ENCODE peak calls at places on chromosome 20, in six cellular contexts. One of them, this sample, is unnamed.

GRCh38 chr20:41618807-41619294 is 674 bp upstream of the CHD6 start:
- DNase-seq in SK-N-SH: no peak
- DNase-seq in HCT116: no peak
- DNase-seq in MM.1S: no peak
- DNase-seq in fibroblast of lung: peak; percentile 13
- DNase-seq in IMR-90: no peak
- DNase-seq in this sample: peak; percentile 47

GRCh38 chr20:62714799-62715198 is 6.2 kb downstream of the NTSR1 start:
- DNase-seq in SK-N-SH: no peak
- DNase-seq in HCT116: no peak
- DNase-seq in MM.1S: no peak
- DNase-seq in fibroblast of lung: no peak
- DNase-seq in IMR-90: no peak
- DNase-seq in this sample: no peak

GRCh38 chr20:60062431-60063336 is 104.5 kb downstream of the CDH26 start:
- DNase-seq in SK-N-SH: peak; percentile 57
- DNase-seq in HCT116: no peak
- DNase-seq in MM.1S: no peak
- DNase-seq in fibroblast of lung: peak; percentile 77
- DNase-seq in IMR-90: peak; percentile 69
- DNase-seq in this sample: peak; percentile 86

GRCh38 chr20:41645372-41645771 is 27.2 kb upstream of the CHD6 start:
- DNase-seq in SK-N-SH: no peak
- DNase-seq in HCT116: no peak
- DNase-seq in MM.1S: no peak
- DNase-seq in fibroblast of lung: no peak
- DNase-seq in IMR-90: no peak
- DNase-seq in this sample: no peak

GRCh38 chr20:14234666-14235295 is 102.6 kb downstream of the FLRT3 start:
- DNase-seq in SK-N-SH: no peak
- DNase-seq in HCT116: no peak
- DNase-seq in MM.1S: no peak
- DNase-seq in fibroblast of lung: peak; percentile 74
- DNase-seq in IMR-90: peak; percentile 65
- DNase-seq in this sample: peak; percentile 84

GRCh38 chr20:50193851-50194830 is 3.5 kb downstream of the CEBPB start:
- DNase-seq in SK-N-SH: no peak
- DNase-seq in HCT116: no peak
- DNase-seq in MM.1S: no peak
- DNase-seq in fibroblast of lung: peak; percentile 12
- DNase-seq in IMR-90: peak; percentile 57
- DNase-seq in this sample: peak; percentile 54

GRCh38 chr20:58070664-58071499 is 157.6 kb downstream of the ANKRD60 start:
- DNase-seq in SK-N-SH: no peak
- DNase-seq in HCT116: no peak
- DNase-seq in MM.1S: no peak
- DNase-seq in fibroblast of lung: no peak
- DNase-seq in IMR-90: no peak
- DNase-seq in this sample: no peak

GRCh38 chr20:371755-372542 is 8.6 kb upstream of the TRIB3 start:
- DNase-seq in SK-N-SH: no peak
- DNase-seq in HCT116: peak; percentile 83
- DNase-seq in MM.1S: no peak
- DNase-seq in fibroblast of lung: peak; percentile 67
- DNase-seq in IMR-90: peak; percentile 88
- DNase-seq in this sample: peak; percentile 85

GRCh38 chr20:52313335-52313963 is 121.9 kb upstream of the ZFP64 start:
- DNase-seq in SK-N-SH: peak; percentile 52
- DNase-seq in HCT116: peak; percentile 7
- DNase-seq in MM.1S: no peak
- DNase-seq in fibroblast of lung: peak; percentile 48
- DNase-seq in IMR-90: peak; percentile 35
- DNase-seq in this sample: peak; percentile 75

GRCh38 chr20:53611449-53611894 is 17.8 kb upstream of the ZNF217 start:
- DNase-seq in SK-N-SH: peak; percentile 42
- DNase-seq in HCT116: peak; percentile 78
- DNase-seq in MM.1S: peak; percentile 76
- DNase-seq in fibroblast of lung: peak; percentile 100
- DNase-seq in IMR-90: peak; percentile 99
- DNase-seq in this sample: peak; percentile 94

GRCh38 chr20:52150440-52151258 is 40.9 kb downstream of the ZFP64 start:
- DNase-seq in SK-N-SH: peak; percentile 65
- DNase-seq in HCT116: peak; percentile 33
- DNase-seq in MM.1S: peak; percentile 60
- DNase-seq in fibroblast of lung: peak; percentile 37
- DNase-seq in IMR-90: peak; percentile 58
- DNase-seq in this sample: peak; percentile 53

GRCh38 chr20:47419953-47420352 is 63.5 kb upstream of the ZMYND8 start:
- DNase-seq in SK-N-SH: no peak
- DNase-seq in HCT116: no peak
- DNase-seq in MM.1S: no peak
- DNase-seq in fibroblast of lung: no peak
- DNase-seq in IMR-90: no peak
- DNase-seq in this sample: no peak

GRCh38 chr20:40754372-40754943 is 65.4 kb upstream of the MAFB start:
- DNase-seq in SK-N-SH: peak; percentile 48
- DNase-seq in HCT116: no peak
- DNase-seq in MM.1S: no peak
- DNase-seq in fibroblast of lung: peak; percentile 12
- DNase-seq in IMR-90: no peak
- DNase-seq in this sample: no peak

GRCh38 chr20:1494436-1494835 is 3.2 kb upstream of the SIRPB2 start:
- DNase-seq in SK-N-SH: no peak
- DNase-seq in HCT116: no peak
- DNase-seq in MM.1S: no peak
- DNase-seq in fibroblast of lung: no peak
- DNase-seq in IMR-90: no peak
- DNase-seq in this sample: no peak

GRCh38 chr20:57388953-57389694 is 2.1 kb upstream of the RBM38 start:
- DNase-seq in SK-N-SH: no peak
- DNase-seq in HCT116: peak; percentile 26
- DNase-seq in MM.1S: peak; percentile 81
- DNase-seq in fibroblast of lung: peak; percentile 67
- DNase-seq in IMR-90: peak; percentile 15
- DNase-seq in this sample: peak; percentile 78

GRCh38 chr20:45857836-45858250 is 429 bp downstream of the ZSWIM3 start:
- DNase-seq in SK-N-SH: peak; percentile 66
- DNase-seq in HCT116: no peak
- DNase-seq in MM.1S: peak; percentile 43
- DNase-seq in fibroblast of lung: no peak
- DNase-seq in IMR-90: no peak
- DNase-seq in this sample: peak; percentile 37

GRCh38 chr20:10555865-10556308 is 117.9 kb downstream of the JAG1 start:
- DNase-seq in SK-N-SH: no peak
- DNase-seq in HCT116: no peak
- DNase-seq in MM.1S: no peak
- DNase-seq in fibroblast of lung: peak; percentile 75
- DNase-seq in IMR-90: peak; percentile 66
- DNase-seq in this sample: peak; percentile 71

DNA sequence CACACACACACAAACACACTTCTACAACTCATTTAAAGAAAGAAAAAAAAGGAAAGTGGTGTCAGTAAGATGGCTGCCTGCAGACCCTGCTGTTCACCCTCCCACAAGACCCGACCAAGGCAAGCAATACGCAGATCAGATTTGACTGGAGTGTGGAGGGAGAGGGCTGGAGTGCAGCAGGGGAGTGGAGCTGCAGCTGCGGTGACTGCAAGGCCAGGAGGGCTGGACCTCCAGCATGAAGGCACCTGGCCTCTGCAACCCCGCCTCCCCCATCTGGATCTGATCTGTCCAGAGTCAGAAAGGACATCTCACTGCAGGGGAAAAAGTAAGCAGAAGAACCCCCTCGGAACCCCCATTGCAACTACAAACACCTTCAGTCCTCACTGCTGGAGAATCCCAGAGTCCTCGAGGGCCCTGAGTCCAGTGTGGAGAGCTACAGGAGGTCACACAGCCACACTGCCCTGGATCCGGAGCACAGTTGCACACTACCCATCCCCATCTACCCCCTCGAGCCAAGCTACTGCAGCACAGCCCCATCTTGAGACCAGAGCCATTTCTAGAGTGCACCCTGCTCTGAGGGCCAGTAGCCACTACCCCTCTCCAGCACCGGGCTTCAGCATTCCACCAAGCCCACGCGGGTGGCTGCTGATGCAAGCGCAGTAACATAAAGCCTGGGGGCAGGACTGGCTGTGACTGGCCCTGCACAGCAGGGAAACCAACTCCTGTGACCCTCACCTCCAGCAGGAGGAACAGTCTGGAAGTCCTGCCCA is 41.9 kb upstream of the SRSF6 start:
- DNase-seq in SK-N-SH: peak; percentile 39
- DNase-seq in HCT116: no peak
- DNase-seq in MM.1S: no peak
- DNase-seq in fibroblast of lung: no peak
- DNase-seq in IMR-90: no peak
- DNase-seq in this sample: peak; percentile 17
- H3K4me2 ChIP-seq in SK-N-SH: no peak overlapping the region
- H3K4me2 ChIP-seq in HCT116: no peak overlapping the region
- H3K4me2 ChIP-seq in MM.1S: no peak overlapping the region
- H3K4me2 ChIP-seq in fibroblast of lung: no peak overlapping the region
- H3K4me2 ChIP-seq in IMR-90: no peak overlapping the region
- H3K4me2 ChIP-seq in this sample: no peak overlapping the region

GRCh38 chr20:20012517-20012916 is 4.6 kb upstream of the NAA20 start:
- DNase-seq in SK-N-SH: no peak
- DNase-seq in HCT116: no peak
- DNase-seq in MM.1S: no peak
- DNase-seq in fibroblast of lung: no peak
- DNase-seq in IMR-90: no peak
- DNase-seq in this sample: no peak

GRCh38 chr20:20010639-20011500 is 6.3 kb upstream of the NAA20 start:
- DNase-seq in SK-N-SH: no peak
- DNase-seq in HCT116: no peak
- DNase-seq in MM.1S: no peak
- DNase-seq in fibroblast of lung: peak; percentile 61
- DNase-seq in IMR-90: peak; percentile 81
- DNase-seq in this sample: peak; percentile 63

GRCh38 chr20:20005381-20005780 is 11.8 kb upstream of the NAA20 start:
- DNase-seq in SK-N-SH: no peak
- DNase-seq in HCT116: no peak
- DNase-seq in MM.1S: no peak
- DNase-seq in fibroblast of lung: no peak
- DNase-seq in IMR-90: no peak
- DNase-seq in this sample: no peak

GRCh38 chr20:20014659-20015058 is 2.5 kb upstream of the NAA20 start:
- DNase-seq in SK-N-SH: no peak
- DNase-seq in HCT116: no peak
- DNase-seq in MM.1S: no peak
- DNase-seq in fibroblast of lung: no peak
- DNase-seq in IMR-90: no peak
- DNase-seq in this sample: no peak

DNA sequence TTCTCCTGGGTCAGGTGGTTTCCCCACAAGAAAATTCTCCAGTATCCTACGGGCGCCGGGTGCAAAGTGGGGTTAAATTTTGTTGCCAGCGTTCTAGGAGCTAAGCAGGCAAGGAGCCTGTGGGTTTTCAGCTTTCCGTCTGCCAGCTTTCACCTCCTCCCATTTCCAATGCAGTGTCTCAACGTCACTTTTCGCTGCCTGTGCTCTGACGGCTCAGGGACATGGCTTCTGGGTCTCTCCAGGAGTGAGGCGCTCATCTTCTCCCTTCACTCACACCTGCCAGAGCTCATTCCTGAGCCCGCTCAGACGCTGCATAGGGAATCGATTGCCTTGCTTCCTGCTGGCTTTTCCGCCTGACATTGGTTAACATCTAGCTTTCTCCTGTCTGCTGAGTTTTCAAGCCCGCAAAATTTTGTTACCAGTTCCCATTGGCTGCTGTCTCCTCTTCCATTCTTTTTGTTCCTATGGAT is 7.3 kb upstream of the NAA20 start:
- DNase-seq in SK-N-SH: no peak
- DNase-seq in HCT116: no peak
- DNase-seq in MM.1S: no peak
- DNase-seq in fibroblast of lung: no peak
- DNase-seq in IMR-90: no peak
- DNase-seq in this sample: peak; percentile 26
- H3K4me2 ChIP-seq in SK-N-SH: no peak overlapping the region
- H3K4me2 ChIP-seq in HCT116: no peak overlapping the region
- H3K4me2 ChIP-seq in MM.1S: no peak overlapping the region
- H3K4me2 ChIP-seq in fibroblast of lung: no peak overlapping the region
- H3K4me2 ChIP-seq in IMR-90: no peak overlapping the region
- H3K4me2 ChIP-seq in this sample: no peak overlapping the region

GRCh38 chr20:23160536-23161243 is 74.6 kb upstream of the CD93 start:
- DNase-seq in SK-N-SH: no peak
- DNase-seq in HCT116: no peak
- DNase-seq in MM.1S: no peak
- DNase-seq in fibroblast of lung: peak; percentile 48
- DNase-seq in IMR-90: no peak
- DNase-seq in this sample: peak; percentile 41

GRCh38 chr20:23159923-23160445 is 73.9 kb upstream of the CD93 start:
- DNase-seq in SK-N-SH: no peak
- DNase-seq in HCT116: no peak
- DNase-seq in MM.1S: no peak
- DNase-seq in fibroblast of lung: peak; percentile 44
- DNase-seq in IMR-90: no peak
- DNase-seq in this sample: peak; percentile 42

GRCh38 chr20:23161244-23161875 is 75.2 kb upstream of the CD93 start:
- DNase-seq in SK-N-SH: no peak
- DNase-seq in HCT116: no peak
- DNase-seq in MM.1S: no peak
- DNase-seq in fibroblast of lung: peak; percentile 53
- DNase-seq in IMR-90: peak; percentile 52
- DNase-seq in this sample: peak; percentile 48

GRCh38 chr20:23157741-23158140 is 71.6 kb upstream of the CD93 start:
- DNase-seq in SK-N-SH: no peak
- DNase-seq in HCT116: no peak
- DNase-seq in MM.1S: no peak
- DNase-seq in fibroblast of lung: peak; percentile 50
- DNase-seq in IMR-90: no peak
- DNase-seq in this sample: peak; percentile 48

GRCh38 chr20:23159256-23159922 is 73.3 kb upstream of the CD93 start:
- DNase-seq in SK-N-SH: no peak
- DNase-seq in HCT116: no peak
- DNase-seq in MM.1S: no peak
- DNase-seq in fibroblast of lung: peak; percentile 20
- DNase-seq in IMR-90: no peak
- DNase-seq in this sample: no peak
- H3K4me2 ChIP-seq in SK-N-SH: peak overlapping the region; percentile 42
- H3K4me2 ChIP-seq in HCT116: no peak overlapping the region
- H3K4me2 ChIP-seq in MM.1S: peak overlapping the region; percentile 34
- H3K4me2 ChIP-seq in fibroblast of lung: no peak overlapping the region
- H3K4me2 ChIP-seq in IMR-90: no peak overlapping the region
- H3K4me2 ChIP-seq in this sample: peak overlapping the region; percentile 34

GRCh38 chr20:43976577-43976976 is 61.9 kb downstream of the TOX2 start:
- DNase-seq in SK-N-SH: no peak
- DNase-seq in HCT116: no peak
- DNase-seq in MM.1S: no peak
- DNase-seq in fibroblast of lung: no peak
- DNase-seq in IMR-90: no peak
- DNase-seq in this sample: no peak

GRCh38 chr20:43975096-43975768 is 60.6 kb downstream of the TOX2 start:
- DNase-seq in SK-N-SH: no peak
- DNase-seq in HCT116: peak; percentile 86
- DNase-seq in MM.1S: no peak
- DNase-seq in fibroblast of lung: peak; percentile 88
- DNase-seq in IMR-90: peak; percentile 93
- DNase-seq in this sample: peak; percentile 94

GRCh38 chr20:43973231-43973630 is 58.6 kb downstream of the TOX2 start:
- DNase-seq in SK-N-SH: no peak
- DNase-seq in HCT116: no peak
- DNase-seq in MM.1S: no peak
- DNase-seq in fibroblast of lung: no peak
- DNase-seq in IMR-90: no peak
- DNase-seq in this sample: no peak

GRCh38 chr20:43973671-43974450 is 59.2 kb downstream of the TOX2 start:
- DNase-seq in SK-N-SH: no peak
- DNase-seq in HCT116: no peak
- DNase-seq in MM.1S: no peak
- DNase-seq in fibroblast of lung: no peak
- DNase-seq in IMR-90: no peak
- DNase-seq in this sample: no peak

GRCh38 chr20:43974665-43975064 is 60.0 kb downstream of the TOX2 start:
- DNase-seq in SK-N-SH: no peak
- DNase-seq in HCT116: no peak
- DNase-seq in MM.1S: no peak
- DNase-seq in fibroblast of lung: no peak
- DNase-seq in IMR-90: no peak
- DNase-seq in this sample: no peak
- H3K4me2 ChIP-seq in SK-N-SH: no peak overlapping the region
- H3K4me2 ChIP-seq in HCT116: peak overlapping the region; percentile 69
- H3K4me2 ChIP-seq in MM.1S: no peak overlapping the region
- H3K4me2 ChIP-seq in fibroblast of lung: no peak overlapping the region
- H3K4me2 ChIP-seq in IMR-90: no peak overlapping the region
- H3K4me2 ChIP-seq in this sample: no peak overlapping the region